ENCODE peak calls at places on chromosomes 13 and 19, in six cellular contexts. N is CD8-positive, alpha-beta memory T cell; J is NAMALWA; L is stimulated activated CD4-positive, alpha-beta T cell treated with anti-CD3 and anti-CD28 coated beads, Interleukin-15, amount 100 ng/mL, for 1 hour; B is bronchial epithelial cell; P is NCI-H510A. O is an unnamed sample.

GRCh38 chr19:5681446-5682292 is 842 bp downstream of the HSD11B1L start:
- DNase-seq in J (no peak), B (no peak), L (no peak), N (no peak), P (no peak), O (no peak)

GRCh38 chr13:104011505-104012270 is 945.5 kb upstream of the SLC10A2 start:
- DNase-seq in P (no peak), N (no peak), B (no peak), L (no peak), J (no peak), O (no peak)

GRCh38 chr13:97295279-97296182 is 73.4 kb downstream of the MBNL2 start:
- DNase-seq in N (no peak), B (peak; percentile 95), J (no peak), P (no peak), L (no peak), O (peak; percentile 45)

GRCh38 chr19:38321646-38322323 is 2.1 kb downstream of the KCNK6 start:
- DNase-seq in B (peak; percentile 93), P (no peak), J (no peak), L (no peak), N (no peak), O (no peak)

GRCh38 chr19:30167206-30167903 is 204.8 kb upstream of the ZNF536 start:
- DNase-seq in L (no peak), B (no peak), N (no peak), P (no peak), J (no peak), O (no peak)

GRCh38 chr13:50079278-50080157 is 64.3 kb downstream of the KCNRG start:
- DNase-seq in B (peak; percentile 17), N (no peak), L (no peak), J (no peak), P (no peak), O (no peak)

GRCh38 chr19:58476498-58477015 is 405 bp downstream of the ZNF446 start:
- DNase-seq in B (no peak), J (no peak), P (no peak), N (no peak), L (no peak), O (no peak)

GRCh38 chr13:31437975-31438374 is 238.2 kb downstream of the B3GLCT start:
- DNase-seq in N (no peak), B (peak; percentile 8), J (no peak), L (no peak), P (no peak), O (no peak)

GRCh38 chr19:46016426-46017094 is 6.3 kb downstream of the PGLYRP1 start:
- DNase-seq in J (peak; percentile 68), P (peak; percentile 69), B (peak; percentile 55), N (peak; percentile 74), L (peak; percentile 73), O (peak; percentile 71)

GRCh38 chr13:79680485-79680884 is 199.5 kb downstream of the NDFIP2 start:
- DNase-seq in J (no peak), L (no peak), B (no peak), N (no peak), P (no peak), O (no peak)

GRCh38 chr13:98285317-98285716 is 108.2 kb upstream of the RNF113B start:
- DNase-seq in B (no peak), L (no peak), J (no peak), N (no peak), P (peak; percentile 42), O (no peak)

GRCh38 chr19:38831142-38831605 is 420 bp downstream of the ECH1 start:
- DNase-seq in P (peak; percentile 53), J (peak; percentile 45), N (peak; percentile 13), L (no peak), B (peak; percentile 88), O (peak; percentile 25)

GRCh38 chr19:58150328-58150921 is at the start of gene ZNF329:
- DNase-seq in N (peak; percentile 89), J (no peak), P (peak; percentile 11), B (peak; percentile 67), L (peak; percentile 94), O (no peak)

GRCh38 chr19:24051516-24051915 is 35.5 kb upstream of the ZNF254 start:
- DNase-seq in P (no peak), L (no peak), N (no peak), J (no peak), B (peak; percentile 79), O (no peak)

GRCh38 chr19:4225902-4226301 is 3.4 kb upstream of the EBI3 start:
- DNase-seq in J (no peak), B (no peak), L (no peak), P (no peak), N (no peak), O (no peak)

GRCh38 chr13:27919934-27920676 is at the start of gene PDX1:
- DNase-seq in P (no peak), J (no peak), N (no peak), B (no peak), L (no peak), O (peak; percentile 27)

GRCh38 chr19:31352782-31353651 is 3.8 kb upstream of the TSHZ3 start:
- DNase-seq in N (no peak), P (no peak), B (no peak), J (no peak), L (no peak), O (no peak)

GRCh38 chr13:108594153-108594552 is 35.3 kb upstream of the MYO16 start:
- DNase-seq in N (no peak), L (no peak), B (no peak), P (no peak), J (no peak), O (no peak)

GRCh38 chr13:21583496-21583895 is 20.5 kb downstream of the MICU2 start:
- DNase-seq in J (no peak), B (no peak), P (no peak), L (no peak), N (no peak), O (no peak)

GRCh38 chr13:98626298-98626940 is 49.5 kb upstream of the STK24 start:
- DNase-seq in P (no peak), J (peak; percentile 33), N (no peak), B (no peak), L (no peak), O (no peak)

GRCh38 chr13:99663185-99663825 is 162.0 kb downstream of the TM9SF2 start:
- DNase-seq in L (no peak), J (no peak), N (no peak), P (no peak), B (no peak), O (no peak)

GRCh38 chr19:9128171-9128570 is 1.4 kb upstream of the OR7G3 start:
- DNase-seq in L (no peak), B (peak; percentile 58), N (no peak), J (no peak), P (no peak), O (peak; percentile 83)

GRCh38 chr13:30308548-30308947 is 1.2 kb upstream of the KATNAL1 start:
- DNase-seq in P (no peak), B (peak; percentile 46), L (no peak), N (no peak), J (peak; percentile 31), O (no peak)

GRCh38 chr19:33332248-33332647 is 29.9 kb upstream of the CEBPA start:
- DNase-seq in P (no peak), L (no peak), B (no peak), N (no peak), J (no peak), O (no peak)

GRCh38 chr19:29482855-29483640 is 42.7 kb upstream of the VSTM2B start:
- DNase-seq in B (no peak), P (no peak), N (no peak), J (no peak), L (no peak), O (no peak)

GRCh38 chr13:45695198-45695730 is 6.9 kb upstream of the CBY2 start:
- DNase-seq in N (no peak), L (no peak), J (no peak), B (no peak), P (no peak), O (no peak)

GRCh38 chr19:4971424-4971793 is 2.5 kb downstream of the KDM4B start:
- DNase-seq in B (peak; percentile 28), N (no peak), P (peak; percentile 69), L (no peak), J (peak; percentile 69), O (peak; percentile 13)

GRCh38 chr19:18522124-18522861 is 423 bp upstream of the ELL start:
- DNase-seq in B (peak; percentile 98), N (peak; percentile 100), L (peak; percentile 100), J (peak; percentile 100), P (peak; percentile 99), O (peak; percentile 99)

GRCh38 chr19:12834976-12835757 is 788 bp upstream of the RTBDN start:
- DNase-seq in B (no peak), J (peak; percentile 79), L (no peak), N (no peak), P (peak; percentile 60), O (no peak)

GRCh38 chr13:95842898-95843297 is 166.0 kb downstream of the DNAJC3 start:
- DNase-seq in B (peak; percentile 59), L (no peak), P (no peak), N (no peak), J (no peak), O (no peak)

GRCh38 chr19:12788682-12789097 is 2.6 kb upstream of the JUNB start:
- DNase-seq in L (no peak), N (peak; percentile 55), J (peak; percentile 78), P (no peak), B (peak; percentile 67), O (no peak)

O was measured in SW 1271.